ENCODE peak calls at places on chromosomes 7 and 10, in six cellular contexts. F, K, W, U, B and Z are unnamed samples.
A peak's percentile ranks its signal among the peaks of the same experiment; 100 is the strongest.

GRCh38 chr10:32887481-32887880 is 70.5 kb downstream of the ITGB1 start:
- DNase-seq in F (no peak), K (no peak), W (no peak), U (no peak), B (no peak), Z (no peak)

GRCh38 chr10:50585921-50586739 is 37.6 kb downstream of the SGMS1 start:
- DNase-seq in F (no peak), K (no peak), W (no peak), U (peak; percentile 85), B (peak; percentile 80), Z (peak; percentile 74)

GRCh38 chr7:43693687-43694398 is 35.5 kb downstream of the COA1 start:
- DNase-seq in F (no peak), K (no peak), W (no peak), U (peak; percentile 95), B (no peak), Z (peak; percentile 57)

GRCh38 chr10:46068905-46069304 is 22.8 kb upstream of the MSMB start:
- DNase-seq in F (no peak), K (no peak), W (no peak), U (no peak), B (no peak), Z (no peak)

GRCh38 chr10:113521482-113521795 is 31.4 kb upstream of the HABP2 start:
- DNase-seq in F (no peak), K (no peak), W (no peak), U (no peak), B (no peak), Z (no peak)

GRCh38 chr7:107230334-107230733 is 61.5 kb downstream of the HBP1 start:
- DNase-seq in F (no peak), K (no peak), W (no peak), U (peak; percentile 78), B (no peak), Z (no peak)

GRCh38 chr10:324593-324992 is 189.3 kb downstream of the ZMYND11 start:
- DNase-seq in F (no peak), K (no peak), W (no peak), U (no peak), B (no peak), Z (no peak)

GRCh38 chr7:101466871-101467270 is 104.2 kb downstream of the COL26A1 start:
- DNase-seq in F (no peak), K (no peak), W (no peak), U (no peak), B (no peak), Z (no peak)